ENCODE peak calls at places on chromosomes 2 and 18, in seven cellular contexts. R is substantia nigra; Y is foreskin fibroblast; Q is ureter; D is endothelial cell; E is KG1; K is central memory CD4-positive, alpha-beta T cell. I is an unnamed sample.

GRCh38 chr2:48733067-48733503 is 22.4 kb downstream of the LHCGR start:
- DNase-seq in R (no peak), Y (no peak), Q (no peak), D (no peak), E (no peak), K (no peak), I (no peak)

GRCh38 chr2:31335921-31336570 is 78.5 kb downstream of the XDH start:
- DNase-seq in R (no peak), Y (peak), Q (no peak), D (no peak), E (no peak), K (no peak), I (no peak)

GRCh38 chr2:120879401-120880295 is 144.0 kb downstream of the GLI2 start:
- DNase-seq in R (no peak), Y (no peak), Q (no peak), D (no peak), E (no peak), K (no peak), I (no peak)

GRCh38 chr2:95359035-95359434 is 43.5 kb upstream of the FAHD2A start:
- DNase-seq in R (no peak), Y (peak), Q (no peak), D (no peak), E (no peak), K (no peak), I (no peak)

GRCh38 chr2:96579422-96579821 is 42.9 kb downstream of the ARID5A start:
- DNase-seq in R (no peak), Y (no peak), Q (no peak), D (no peak), E (no peak), K (no peak), I (no peak)

GRCh38 chr18:23134780-23135678 is at the start of gene CABLES1:
- DNase-seq in R (peak), Y (peak), Q (peak), D (peak), E (no peak), K (peak), I (peak)

GRCh38 chr2:60413069-60413818 is 140.2 kb downstream of the BCL11A start:
- DNase-seq in R (no peak), Y (no peak), Q (no peak), D (no peak), E (no peak), K (no peak), I (no peak)

GRCh38 chr2:232483923-232484627 is 3.6 kb downstream of the ECEL1 start:
- DNase-seq in R (no peak), Y (no peak), Q (no peak), D (no peak), E (no peak), K (no peak), I (no peak)